ENCODE peak calls at places on chromosomes 11 and 22, in seven cellular contexts. I is CD8-positive, alpha-beta T cell; N is pancreas; E is BE2C; W is colonic mucosa; O is fibroblast of lung; H is Panc1. K is an unnamed sample.

GRCh38 chr11:4092031-4092430 is 2.6 kb upstream of the RRM1 start:
- DNase-seq in I (no peak), N (no peak), E (no peak), W (no peak), O (no peak), H (no peak), K (no peak)

GRCh38 chr11:87724358-87724757 is 450.9 kb downstream of the RAB38 start:
- DNase-seq in I (no peak), N (no peak), E (no peak), W (no peak), O (no peak), H (no peak), K (no peak)

GRCh38 chr11:28756977-28757376 is 648.8 kb downstream of the METTL15 start:
- DNase-seq in I (no peak), N (no peak), E (no peak), W (no peak), O (peak; percentile 95), H (no peak), K (no peak)

GRCh38 chr11:72738199-72739141 is 13.7 kb downstream of the ARAP1 start:
- DNase-seq in I (no peak), N (no peak), E (no peak), W (no peak), O (no peak), H (no peak), K (no peak)

GRCh38 chr22:29269230-29269604 is 1.1 kb downstream of the EWSR1 start:
- DNase-seq in I (no peak), N (no peak), E (peak; percentile 33), W (peak; percentile 30), O (no peak), H (no peak), K (no peak)

GRCh38 chr11:103985041-103985440 is 51.4 kb upstream of the DDI1 start:
- DNase-seq in I (no peak), N (no peak), E (no peak), W (no peak), O (no peak), H (no peak), K (no peak)

GRCh38 chr22:32637951-32638350 is 163.3 kb downstream of the FBXO7 start:
- DNase-seq in I (no peak), N (no peak), E (no peak), W (no peak), O (no peak), H (no peak), K (no peak)

GRCh38 chr11:65310756-65311155 is 3.9 kb upstream of the CDC42EP2 start:
- DNase-seq in I (no peak), N (no peak), E (no peak), W (no peak), O (peak; percentile 61), H (no peak), K (no peak)

GRCh38 chr11:36507824-36508489 is 2.1 kb downstream of the TRAF6 start:
- DNase-seq in I (no peak), N (no peak), E (no peak), W (no peak), O (no peak), H (no peak), K (no peak)

GRCh38 chr11:2651054-2651617 is 48.7 kb downstream of the KCNQ1OT1 start:
- DNase-seq in I (no peak), N (no peak), E (no peak), W (no peak), O (no peak), H (no peak), K (no peak)
- H3K9me3 ChIP-seq in I (peaks cover 12% of the 10 kb centered on the region), N (no peaks in the 10 kb centered on the region), E (no peaks in the 10 kb centered on the region), W (peaks cover 6% of the 10 kb centered on the region), O (no peaks in the 10 kb centered on the region), H (peaks cover 42% of the 10 kb centered on the region), K (peaks cover 20% of the 10 kb centered on the region)

GRCh38 chr11:134497586-134497985 is 85.5 kb upstream of the B3GAT1 start:
- DNase-seq in I (no peak), N (no peak), E (no peak), W (peak; percentile 78), O (no peak), H (no peak), K (no peak)
- H3K9me3 ChIP-seq in I (no peaks in the 10 kb centered on the region), N (no peaks in the 10 kb centered on the region), E (no peaks in the 10 kb centered on the region), W (no peaks in the 10 kb centered on the region), O (no peaks in the 10 kb centered on the region), H (no peaks in the 10 kb centered on the region), K (no peaks in the 10 kb centered on the region)

GRCh38 chr11:71235719-71236118 is 16.7 kb downstream of the SHANK2 start:
- DNase-seq in I (no peak), N (no peak), E (no peak), W (no peak), O (no peak), H (no peak), K (no peak)
- H3K9me3 ChIP-seq in I (no peaks in the 10 kb centered on the region), N (no peaks in the 10 kb centered on the region), E (no peaks in the 10 kb centered on the region), W (no peaks in the 10 kb centered on the region), O (no peaks in the 10 kb centered on the region), H (no peaks in the 10 kb centered on the region), K (no peaks in the 10 kb centered on the region)

GRCh38 chr11:133823211-133823610 is 22.1 kb downstream of the SPATA19 start:
- DNase-seq in I (no peak), N (no peak), E (no peak), W (no peak), O (no peak), H (no peak), K (no peak)
- H3K9me3 ChIP-seq in I (no peaks in the 10 kb centered on the region), N (no peaks in the 10 kb centered on the region), E (no peaks in the 10 kb centered on the region), W (no peaks in the 10 kb centered on the region), O (no peaks in the 10 kb centered on the region), H (no peaks in the 10 kb centered on the region), K (no peaks in the 10 kb centered on the region)

GRCh38 chr22:47596176-47596690 is 833.8 kb downstream of the TBC1D22A start:
- DNase-seq in I (peak; percentile 27), N (no peak), E (no peak), W (no peak), O (no peak), H (no peak), K (no peak)
- H3K9me3 ChIP-seq in I (no peaks in the 10 kb centered on the region), N (no peaks in the 10 kb centered on the region), E (no peaks in the 10 kb centered on the region), W (no peaks in the 10 kb centered on the region), O (no peaks in the 10 kb centered on the region), H (no peaks in the 10 kb centered on the region), K (peaks cover 35% of the 10 kb centered on the region)

GRCh38 chr22:48952256-48953102 is 875.2 kb downstream of the BRD1 start:
- DNase-seq in I (peak; percentile 23), N (no peak), E (no peak), W (peak; percentile 2), O (no peak), H (no peak), K (no peak)

GRCh38 chr22:48949375-48950149 is 878.1 kb downstream of the BRD1 start:
- DNase-seq in I (no peak), N (no peak), E (no peak), W (no peak), O (no peak), H (no peak), K (no peak)

GRCh38 chr22:48948575-48949170 is 879.0 kb downstream of the BRD1 start:
- DNase-seq in I (no peak), N (no peak), E (no peak), W (no peak), O (no peak), H (no peak), K (no peak)

GRCh38 chr22:48951836-48952235 is 875.8 kb downstream of the BRD1 start:
- DNase-seq in I (peak; percentile 32), N (no peak), E (no peak), W (no peak), O (no peak), H (no peak), K (no peak)

GRCh38 chr22:48950151-48950915 is 877.3 kb downstream of the BRD1 start:
- DNase-seq in I (peak; percentile 31), N (no peak), E (no peak), W (no peak), O (no peak), H (no peak), K (no peak)
- H3K9me3 ChIP-seq in I (no peaks in the 10 kb centered on the region), N (no peaks in the 10 kb centered on the region), E (no peaks in the 10 kb centered on the region), W (no peaks in the 10 kb centered on the region), O (no peaks in the 10 kb centered on the region), H (no peaks in the 10 kb centered on the region), K (peaks cover 49% of the 10 kb centered on the region)

DNA sequence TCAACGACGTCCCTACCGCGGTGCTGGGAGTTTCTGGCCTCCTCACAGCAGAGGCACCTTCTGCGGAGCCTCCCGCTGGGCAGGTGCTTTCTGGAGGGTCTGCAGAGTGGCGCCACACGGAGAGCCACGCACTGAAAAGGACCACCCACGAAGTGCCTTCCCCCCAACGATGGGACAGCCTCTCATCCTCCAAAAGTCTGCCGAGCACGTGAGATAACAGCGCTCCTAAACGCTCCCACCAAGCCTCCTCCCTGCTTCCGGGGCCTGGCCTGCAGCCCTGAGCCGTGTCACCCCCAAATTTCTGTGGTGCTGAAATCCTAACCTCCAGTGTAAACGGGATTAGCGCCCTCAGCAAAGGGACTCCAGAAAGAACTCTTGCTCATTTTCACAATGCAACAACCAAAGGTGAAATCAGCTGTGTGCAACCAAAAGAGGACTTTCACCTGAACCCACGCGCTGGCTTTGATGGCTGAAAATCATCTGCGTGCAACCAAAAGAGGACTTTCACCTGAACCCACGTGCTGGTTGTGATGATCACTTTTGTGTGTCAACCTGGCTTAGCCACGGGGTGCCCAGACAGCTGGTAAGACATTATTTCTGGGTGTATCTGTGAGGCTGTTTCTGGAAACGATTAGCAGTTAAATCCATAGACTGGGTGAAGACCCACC is 924.6 kb downstream of the BRD1 start:
- DNase-seq in I (no peak), N (no peak), E (no peak), W (no peak), O (no peak), H (no peak), K (no peak)
- H3K9me3 ChIP-seq in I (no peaks in the 10 kb centered on the region), N (no peaks in the 10 kb centered on the region), E (no peaks in the 10 kb centered on the region), W (no peaks in the 10 kb centered on the region), O (no peaks in the 10 kb centered on the region), H (no peaks in the 10 kb centered on the region), K (peaks cover 35% of the 10 kb centered on the region)

DNA sequence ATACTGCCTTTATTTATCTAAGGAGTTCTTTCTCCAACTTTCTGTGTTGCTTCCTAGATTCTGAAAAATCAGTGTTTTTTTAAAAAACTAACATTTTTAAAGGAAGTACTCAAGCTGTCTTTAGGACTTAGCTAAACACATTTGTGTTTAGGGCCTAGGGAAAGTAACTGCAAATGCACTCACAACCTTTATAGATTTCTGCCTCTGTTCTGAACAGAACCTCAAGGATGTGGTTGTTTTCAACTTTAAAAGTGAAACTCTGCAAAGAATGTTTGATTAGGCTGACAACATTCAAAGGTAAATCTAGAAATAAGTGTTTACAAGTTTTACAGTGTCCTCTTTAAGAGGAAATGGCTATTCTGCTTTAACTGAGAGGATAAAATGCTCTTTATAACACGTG is 55.4 kb upstream of the CNTN5 start:
- DNase-seq in I (no peak), N (no peak), E (no peak), W (no peak), O (no peak), H (no peak), K (no peak)
- H3K9me3 ChIP-seq in I (no peaks in the 10 kb centered on the region), N (no peaks in the 10 kb centered on the region), E (no peaks in the 10 kb centered on the region), W (no peaks in the 10 kb centered on the region), O (no peaks in the 10 kb centered on the region), H (no peaks in the 10 kb centered on the region), K (no peaks in the 10 kb centered on the region)

DNA sequence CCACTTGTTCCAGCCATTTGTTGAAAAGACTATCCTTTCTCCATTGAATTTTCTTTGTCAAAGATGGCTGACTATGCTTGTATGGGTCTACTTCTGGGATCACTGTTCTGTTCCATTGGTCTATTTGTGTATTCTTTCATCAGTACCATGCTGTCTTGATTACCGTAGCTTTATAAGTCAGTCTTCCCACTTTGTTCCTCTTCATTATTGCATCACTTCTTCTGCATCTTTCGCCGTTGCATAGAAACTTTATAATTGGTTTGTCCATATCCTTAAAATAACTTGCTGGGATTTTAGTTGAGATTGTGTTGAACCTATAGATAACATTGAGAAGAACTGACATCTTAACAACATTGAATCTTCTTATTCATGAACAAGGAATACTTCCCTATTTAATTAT is 598.8 kb downstream of the TBC1D22A start:
- DNase-seq in I (no peak), N (no peak), E (no peak), W (no peak), O (no peak), H (no peak), K (no peak)
- H3K9me3 ChIP-seq in I (no peaks in the 10 kb centered on the region), N (no peaks in the 10 kb centered on the region), E (no peaks in the 10 kb centered on the region), W (no peaks in the 10 kb centered on the region), O (no peaks in the 10 kb centered on the region), H (no peaks in the 10 kb centered on the region), K (peaks cover 8% of the 10 kb centered on the region)